ENCODE peak calls at places on chromosomes 13 and 19, in five cellular contexts. One of them, this sample, is unnamed.

GRCh38 chr13:114108141-114108761 is 24.2 kb downstream of the RASA3 start:
- DNase-seq in effector CD4-positive, alpha-beta T cell: no peak
- DNase-seq in activated T-cell treated with anti-CD3 and anti-CD28 coated beads, Interleukin-2, amount 50 U/mL, for 72 hours: no peak
- DNase-seq in RWPE2: peak
- DNase-seq in memory B cell: no peak
- DNase-seq in this sample: no peak

GRCh38 chr13:39108746-39109145 is 70.5 kb downstream of the NHLRC3 start:
- DNase-seq in effector CD4-positive, alpha-beta T cell: no peak
- DNase-seq in activated T-cell treated with anti-CD3 and anti-CD28 coated beads, Interleukin-2, amount 50 U/mL, for 72 hours: no peak
- DNase-seq in RWPE2: no peak
- DNase-seq in memory B cell: no peak
- DNase-seq in this sample: no peak

GRCh38 chr19:401836-402535 is 7.0 kb downstream of the C2CD4C start:
- DNase-seq in effector CD4-positive, alpha-beta T cell: no peak
- DNase-seq in activated T-cell treated with anti-CD3 and anti-CD28 coated beads, Interleukin-2, amount 50 U/mL, for 72 hours: no peak
- DNase-seq in RWPE2: peak
- DNase-seq in memory B cell: no peak
- DNase-seq in this sample: no peak

GRCh38 chr13:89380101-89380500 is 1708.9 kb downstream of the SLITRK5 start:
- DNase-seq in effector CD4-positive, alpha-beta T cell: no peak
- DNase-seq in activated T-cell treated with anti-CD3 and anti-CD28 coated beads, Interleukin-2, amount 50 U/mL, for 72 hours: no peak
- DNase-seq in RWPE2: no peak
- DNase-seq in memory B cell: no peak
- DNase-seq in this sample: no peak

GRCh38 chr13:25901460-25902376 is 150.1 kb downstream of the SHISA2 start:
- DNase-seq in effector CD4-positive, alpha-beta T cell: peak
- DNase-seq in activated T-cell treated with anti-CD3 and anti-CD28 coated beads, Interleukin-2, amount 50 U/mL, for 72 hours: peak
- DNase-seq in RWPE2: no peak
- DNase-seq in memory B cell: no peak
- DNase-seq in this sample: peak

GRCh38 chr13:110232756-110233155 is 74.2 kb downstream of the COL4A1 start:
- DNase-seq in effector CD4-positive, alpha-beta T cell: no peak
- DNase-seq in activated T-cell treated with anti-CD3 and anti-CD28 coated beads, Interleukin-2, amount 50 U/mL, for 72 hours: no peak
- DNase-seq in RWPE2: no peak
- DNase-seq in memory B cell: no peak
- DNase-seq in this sample: no peak

GRCh38 chr19:19860756-19861390 is 4.8 kb upstream of the ZNF253 start:
- DNase-seq in effector CD4-positive, alpha-beta T cell: peak
- DNase-seq in activated T-cell treated with anti-CD3 and anti-CD28 coated beads, Interleukin-2, amount 50 U/mL, for 72 hours: peak
- DNase-seq in RWPE2: no peak
- DNase-seq in memory B cell: peak
- DNase-seq in this sample: peak

GRCh38 chr19:58020985-58021384 is 12.8 kb upstream of the ZSCAN1 start:
- DNase-seq in effector CD4-positive, alpha-beta T cell: no peak
- DNase-seq in activated T-cell treated with anti-CD3 and anti-CD28 coated beads, Interleukin-2, amount 50 U/mL, for 72 hours: no peak
- DNase-seq in RWPE2: no peak
- DNase-seq in memory B cell: no peak
- DNase-seq in this sample: no peak

GRCh38 chr13:51235756-51236564 is 13.8 kb downstream of the FAM124A start:
- DNase-seq in effector CD4-positive, alpha-beta T cell: no peak
- DNase-seq in activated T-cell treated with anti-CD3 and anti-CD28 coated beads, Interleukin-2, amount 50 U/mL, for 72 hours: no peak
- DNase-seq in RWPE2: no peak
- DNase-seq in memory B cell: no peak
- DNase-seq in this sample: no peak

GRCh38 chr19:8576273-8576993 is 809 bp downstream of the MYO1F start:
- DNase-seq in effector CD4-positive, alpha-beta T cell: no peak
- DNase-seq in activated T-cell treated with anti-CD3 and anti-CD28 coated beads, Interleukin-2, amount 50 U/mL, for 72 hours: peak
- DNase-seq in RWPE2: no peak
- DNase-seq in memory B cell: no peak
- DNase-seq in this sample: no peak

GRCh38 chr19:17420267-17420924 is 549 bp downstream of the MVB12A start:
- DNase-seq in effector CD4-positive, alpha-beta T cell: no peak
- DNase-seq in activated T-cell treated with anti-CD3 and anti-CD28 coated beads, Interleukin-2, amount 50 U/mL, for 72 hours: peak
- DNase-seq in RWPE2: no peak
- DNase-seq in memory B cell: peak
- DNase-seq in this sample: peak

GRCh38 chr13:37074703-37075102 is 15.2 kb upstream of the SUPT20H start:
- DNase-seq in effector CD4-positive, alpha-beta T cell: no peak
- DNase-seq in activated T-cell treated with anti-CD3 and anti-CD28 coated beads, Interleukin-2, amount 50 U/mL, for 72 hours: no peak
- DNase-seq in RWPE2: no peak
- DNase-seq in memory B cell: no peak
- DNase-seq in this sample: no peak

GRCh38 chr13:105991622-105992254 is 543.7 kb downstream of the EFNB2 start:
- DNase-seq in effector CD4-positive, alpha-beta T cell: no peak
- DNase-seq in activated T-cell treated with anti-CD3 and anti-CD28 coated beads, Interleukin-2, amount 50 U/mL, for 72 hours: no peak
- DNase-seq in RWPE2: peak
- DNase-seq in memory B cell: no peak
- DNase-seq in this sample: no peak

GRCh38 chr13:50969691-50970090 is 60.1 kb downstream of the RNASEH2B start:
- DNase-seq in effector CD4-positive, alpha-beta T cell: no peak
- DNase-seq in activated T-cell treated with anti-CD3 and anti-CD28 coated beads, Interleukin-2, amount 50 U/mL, for 72 hours: no peak
- DNase-seq in RWPE2: no peak
- DNase-seq in memory B cell: no peak
- DNase-seq in this sample: no peak

GRCh38 chr19:56333506-56333905 is 18.9 kb upstream of the ZSCAN5A start:
- DNase-seq in effector CD4-positive, alpha-beta T cell: peak
- DNase-seq in activated T-cell treated with anti-CD3 and anti-CD28 coated beads, Interleukin-2, amount 50 U/mL, for 72 hours: peak
- DNase-seq in RWPE2: no peak
- DNase-seq in memory B cell: peak
- DNase-seq in this sample: peak

GRCh38 chr13:30132623-30133553 is 174.5 kb downstream of the KATNAL1 start:
- DNase-seq in effector CD4-positive, alpha-beta T cell: peak
- DNase-seq in activated T-cell treated with anti-CD3 and anti-CD28 coated beads, Interleukin-2, amount 50 U/mL, for 72 hours: peak
- DNase-seq in RWPE2: peak
- DNase-seq in memory B cell: peak
- DNase-seq in this sample: peak